ENCODE peak calls at places on chromosomes 4 and X, in ten cellular contexts. J is Panc1, K is mucosa of descending colon, A is Calu3, R is psoas muscle, N is neural crest cell, L is transverse colon, I is B cell, X is heart left ventricle, S is heart right ventricle. H is an unnamed sample.

GRCh38 chr4:10031663-10032590 is 10.6 kb upstream of the SLC2A9 start:
- DNase-seq in J (no peak), K (no peak), A (no peak), R (no peak), N (no peak), L (no peak), I (no peak), X (no peak), S (no peak), H (no peak)

GRCh38 chr4:151315212-151315886 is 10.1 kb downstream of the SH3D19 start:
- DNase-seq in J (peak), K (no peak), A (no peak), R (no peak), N (no peak), L (no peak), I (no peak), X (no peak), S (no peak), H (no peak)

GRCh38 chr4:166252487-166253402 is 379.7 kb downstream of the TLL1 start:
- DNase-seq in J (no peak), K (no peak), A (peak), R (no peak), N (no peak), L (no peak), I (no peak), X (no peak), S (no peak), H (no peak)

GRCh38 chrX:154353172-154353843 is 21.1 kb downstream of the FLNA start:
- DNase-seq in J (no peak), K (no peak), A (no peak), R (no peak), N (no peak), L (no peak), I (no peak), X (no peak), S (no peak), H (no peak)

GRCh38 chrX:65578346-65578745 is 43.8 kb upstream of the LAS1L start:
- DNase-seq in J (no peak), K (no peak), A (no peak), R (no peak), N (no peak), L (no peak), I (no peak), X (no peak), S (no peak), H (no peak)

GRCh38 chr4:89836031-89836777 is 757 bp downstream of the SNCA start:
- DNase-seq in J (no peak), K (peak), A (peak), R (no peak), N (peak), L (no peak), I (no peak), X (no peak), S (no peak), H (no peak)

GRCh38 chrX:56068274-56068758 is 163.8 kb upstream of the KLF8 start:
- DNase-seq in J (no peak), K (no peak), A (no peak), R (no peak), N (no peak), L (no peak), I (peak), X (no peak), S (no peak), H (no peak)

GRCh38 chr4:141571368-141571767 is 65.0 kb upstream of the IL15 start:
- DNase-seq in J (no peak), K (no peak), A (no peak), R (no peak), N (no peak), L (no peak), I (no peak), X (no peak), S (no peak), H (no peak)

GRCh38 chr4:25523405-25523804 is 132.2 kb upstream of the SLC34A2 start:
- DNase-seq in J (no peak), K (no peak), A (peak), R (no peak), N (no peak), L (no peak), I (no peak), X (no peak), S (no peak), H (no peak)

GRCh38 chrX:69101655-69102251 is 63.5 kb downstream of the PJA1 start:
- DNase-seq in J (no peak), K (no peak), A (no peak), R (no peak), N (no peak), L (no peak), I (no peak), X (no peak), S (no peak), H (no peak)

GRCh38 chrX:23749576-23749975 is 6.5 kb upstream of the ACOT9 start:
- DNase-seq in J (no peak), K (no peak), A (no peak), R (no peak), N (no peak), L (no peak), I (no peak), X (no peak), S (no peak), H (no peak)

GRCh38 chr4:151808120-151808529 is 47.3 kb upstream of the GATB start:
- DNase-seq in J (no peak), K (no peak), A (no peak), R (no peak), N (no peak), L (no peak), I (no peak), X (no peak), S (peak), H (no peak)

GRCh38 chr4:80713409-80713808 is 317.1 kb upstream of the BMP3 start:
- DNase-seq in J (no peak), K (no peak), A (no peak), R (no peak), N (no peak), L (peak), I (no peak), X (no peak), S (no peak), H (no peak)

GRCh38 chr4:80711956-80712355 is 318.6 kb upstream of the BMP3 start:
- DNase-seq in J (no peak), K (no peak), A (no peak), R (no peak), N (no peak), L (no peak), I (no peak), X (no peak), S (no peak), H (no peak)

GRCh38 chr4:80717204-80717603 is 313.3 kb upstream of the BMP3 start:
- DNase-seq in J (no peak), K (no peak), A (no peak), R (no peak), N (no peak), L (no peak), I (no peak), X (no peak), S (no peak), H (no peak)
- TF ChIP-seq CTCF in J (no peak), K (no peak), A (no peak), R (no peak), N (no peak), L (no peak), I (no peak), X (no peak), S (no peak), H (no peak)

GRCh38 chr4:120919358-120919757 is 3.2 kb downstream of the PRDM5 start:
- DNase-seq in J (no peak), K (no peak), A (no peak), R (no peak), N (no peak), L (no peak), I (no peak), X (no peak), S (no peak), H (no peak)
- TF ChIP-seq CTCF in J (no peak), K (no peak), A (no peak), R (no peak), N (peak), L (peak), I (no peak), X (no peak), S (no peak), H (peak)

GRCh38 chr4:7286170-7286569 is 93.8 kb downstream of the SORCS2 start:
- DNase-seq in J (no peak), K (no peak), A (no peak), R (no peak), N (no peak), L (no peak), I (no peak), X (no peak), S (no peak), H (no peak)

GRCh38 chr4:7285244-7286122 is 93.1 kb downstream of the SORCS2 start:
- DNase-seq in J (no peak), K (no peak), A (no peak), R (no peak), N (no peak), L (no peak), I (no peak), X (no peak), S (no peak), H (no peak)

GRCh38 chr4:7287274-7287917 is 95.1 kb downstream of the SORCS2 start:
- DNase-seq in J (no peak), K (no peak), A (no peak), R (no peak), N (no peak), L (no peak), I (no peak), X (no peak), S (no peak), H (no peak)

GRCh38 chr4:7287918-7288280 is 95.6 kb downstream of the SORCS2 start:
- DNase-seq in J (no peak), K (no peak), A (no peak), R (no peak), N (no peak), L (no peak), I (no peak), X (no peak), S (no peak), H (no peak)

GRCh38 chr4:7286798-7287197 is 94.5 kb downstream of the SORCS2 start:
- DNase-seq in J (no peak), K (no peak), A (no peak), R (no peak), N (no peak), L (no peak), I (no peak), X (no peak), S (no peak), H (no peak)
- TF ChIP-seq CTCF in J (no peak), K (no peak), A (no peak), R (no peak), N (no peak), L (no peak), I (no peak), X (no peak), S (no peak), H (no peak)

GRCh38 chrX:115367455-115367854 is 77.9 kb downstream of the LUZP4 start:
- DNase-seq in J (no peak), K (no peak), A (no peak), R (no peak), N (no peak), L (no peak), I (no peak), X (no peak), S (no peak), H (no peak)

GRCh38 chrX:115364625-115365024 is 75.1 kb downstream of the LUZP4 start:
- DNase-seq in J (no peak), K (no peak), A (no peak), R (no peak), N (no peak), L (no peak), I (no peak), X (no peak), S (no peak), H (no peak)

GRCh38 chrX:115366535-115366934 is 77.0 kb downstream of the LUZP4 start:
- DNase-seq in J (no peak), K (no peak), A (no peak), R (no peak), N (no peak), L (no peak), I (no peak), X (no peak), S (no peak), H (no peak)

GRCh38 chrX:115360220-115360781 is 70.8 kb downstream of the LUZP4 start:
- DNase-seq in J (no peak), K (no peak), A (no peak), R (no peak), N (no peak), L (no peak), I (no peak), X (no peak), S (no peak), H (no peak)

GRCh38 chrX:115362334-115363095 is 73.0 kb downstream of the LUZP4 start:
- DNase-seq in J (no peak), K (no peak), A (no peak), R (no peak), N (no peak), L (no peak), I (no peak), X (no peak), S (no peak), H (no peak)
- TF ChIP-seq CTCF in J (no peak), K (no peak), A (no peak), R (no peak), N (peak), L (no peak), I (no peak), X (no peak), S (no peak), H (no peak)

DNA sequence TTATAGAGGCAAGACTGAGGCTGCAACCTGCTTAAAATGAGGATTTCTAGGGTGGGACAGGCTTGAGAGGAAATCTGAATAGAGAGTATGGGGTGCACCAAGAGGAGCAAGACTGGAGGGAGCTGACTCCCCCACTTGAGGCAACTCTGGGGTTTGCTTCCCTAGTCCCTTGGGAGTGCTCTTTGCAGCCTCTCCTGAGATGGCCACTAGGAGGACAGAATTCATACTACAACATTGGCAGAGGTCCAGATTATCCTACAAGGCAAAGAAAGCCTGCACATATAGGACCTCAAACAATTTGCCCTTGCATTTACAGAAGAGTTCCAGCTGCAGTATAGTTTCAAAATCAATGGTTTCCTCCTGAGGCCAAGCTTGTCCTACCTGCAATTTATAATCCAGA is 830.9 kb downstream of the TECRL start:
- DNase-seq in J (no peak), K (no peak), A (no peak), R (no peak), N (no peak), L (no peak), I (no peak), X (no peak), S (no peak), H (no peak)
- TF ChIP-seq CTCF in J (no peak), K (no peak), A (no peak), R (no peak), N (peak), L (no peak), I (no peak), X (no peak), S (no peak), H (no peak)

GRCh38 chr4:113684534-113685091 is 76.9 kb downstream of the CAMK2D start:
- DNase-seq in J (no peak), K (peak), A (no peak), R (peak), N (no peak), L (peak), I (no peak), X (peak), S (peak), H (no peak)
- TF ChIP-seq CTCF in J (peak), K (no peak), A (no peak), R (peak), N (peak), L (peak), I (no peak), X (no peak), S (no peak), H (no peak)

H was measured in RWPE2.